ENCODE peak calls at places on chromosome 19, in four cellular contexts. One of them, this sample, is unnamed.
A peak's percentile ranks its signal among the peaks of the same experiment; 100 is the strongest.

GRCh38 chr19:16197188-16197621 is 506 bp upstream of the AP1M1 start:
- DNase-seq in SK-N-SH: no peak
- DNase-seq in HepG2: peak; percentile 61
- DNase-seq in HCT116: no peak
- DNase-seq in this sample: peak; percentile 92

GRCh38 chr19:50669319-50670101 is 20.3 kb downstream of the C19orf81 start:
- DNase-seq in SK-N-SH: peak; percentile 78
- DNase-seq in HCT116: no peak
- DNase-seq in HepG2: no peak
- DNase-seq in this sample: peak; percentile 15

GRCh38 chr19:3360494-3361383 is 5.6 kb upstream of the NFIC start:
- DNase-seq in SK-N-SH: peak; percentile 83
- DNase-seq in HCT116: no peak
- DNase-seq in HepG2: no peak
- DNase-seq in this sample: no peak

GRCh38 chr19:34985249-34986022 is 14.7 kb upstream of the GRAMD1A start:
- DNase-seq in SK-N-SH: no peak
- DNase-seq in HCT116: no peak
- DNase-seq in HepG2: no peak
- DNase-seq in this sample: peak; percentile 24

GRCh38 chr19:5012688-5013457 is 44.0 kb downstream of the KDM4B start:
- DNase-seq in SK-N-SH: no peak
- DNase-seq in HepG2: no peak
- DNase-seq in HCT116: no peak
- DNase-seq in this sample: no peak

GRCh38 chr19:58117841-58118575 is 20.0 kb upstream of the ZSCAN18 start:
- DNase-seq in SK-N-SH: peak; percentile 24
- DNase-seq in HepG2: no peak
- DNase-seq in HCT116: no peak
- DNase-seq in this sample: no peak

GRCh38 chr19:57192064-57192395 is 730 bp downstream of the ZNF264 start:
- DNase-seq in SK-N-SH: peak; percentile 33
- DNase-seq in HepG2: no peak
- DNase-seq in HCT116: no peak
- DNase-seq in this sample: peak; percentile 4

GRCh38 chr19:43527860-43528622 is 1.0 kb upstream of the ETHE1 start:
- DNase-seq in SK-N-SH: no peak
- DNase-seq in HepG2: no peak
- DNase-seq in HCT116: no peak
- DNase-seq in this sample: no peak

GRCh38 chr19:57317503-57317902 is 2.8 kb upstream of the ZNF543 start:
- DNase-seq in HCT116: no peak
- DNase-seq in SK-N-SH: peak; percentile 36
- DNase-seq in HepG2: no peak
- DNase-seq in this sample: no peak

GRCh38 chr19:4673216-4673615 is 3.1 kb upstream of the MYDGF start:
- DNase-seq in HepG2: no peak
- DNase-seq in HCT116: no peak
- DNase-seq in SK-N-SH: no peak
- DNase-seq in this sample: no peak

GRCh38 chr19:4922530-4923378 is 13.5 kb downstream of the UHRF1 start:
- DNase-seq in HCT116: no peak
- DNase-seq in SK-N-SH: no peak
- DNase-seq in HepG2: no peak
- DNase-seq in this sample: no peak

GRCh38 chr19:7533925-7534480 is 1.5 kb upstream of the PNPLA6 start:
- DNase-seq in SK-N-SH: peak; percentile 95
- DNase-seq in HepG2: peak; percentile 67
- DNase-seq in HCT116: peak; percentile 71
- DNase-seq in this sample: peak; percentile 85
- TF ChIP-seq RAD21 in SK-N-SH: no peak
- TF ChIP-seq RAD21 in HepG2: no peak
- TF ChIP-seq RAD21 in HCT116: no peak
- TF ChIP-seq RAD21 in this sample: no peak

DNA sequence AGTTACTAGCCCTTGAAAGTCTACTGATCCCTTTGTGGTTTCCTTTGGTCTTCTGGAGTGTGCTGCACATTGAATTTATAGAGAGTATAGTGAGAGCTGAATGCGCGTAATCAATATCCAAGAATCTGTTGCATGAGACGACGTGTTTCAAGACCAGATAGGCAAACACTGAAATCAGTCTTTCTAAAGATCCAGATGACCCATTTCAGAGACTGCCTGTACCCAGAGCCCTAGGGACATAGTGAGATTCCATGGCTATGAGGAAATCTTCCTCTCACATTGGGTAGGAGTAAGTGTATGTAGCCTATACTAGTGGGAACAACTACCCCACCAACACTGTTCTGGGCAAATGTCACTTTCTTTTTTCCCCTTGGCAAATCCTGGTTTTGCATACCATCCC is 48.6 kb downstream of the ARHGAP35 start:
- DNase-seq in HCT116: no peak
- DNase-seq in SK-N-SH: no peak
- DNase-seq in HepG2: no peak
- DNase-seq in this sample: no peak
- H2AFZ ChIP-seq in HCT116: no peak overlapping the region
- H2AFZ ChIP-seq in SK-N-SH: no peak overlapping the region
- H2AFZ ChIP-seq in HepG2: no peak overlapping the region
- H2AFZ ChIP-seq in this sample: no peak overlapping the region

GRCh38 chr19:1856698-1857603 is 6.4 kb downstream of the KLF16 start:
- DNase-seq in SK-N-SH: peak; percentile 54
- DNase-seq in HCT116: no peak
- DNase-seq in HepG2: peak; percentile 77
- DNase-seq in this sample: peak; percentile 70
- TF ChIP-seq RAD21 in SK-N-SH: no peak
- TF ChIP-seq RAD21 in HCT116: no peak
- TF ChIP-seq RAD21 in HepG2: peak; percentile 8
- TF ChIP-seq RAD21 in this sample: no peak

DNA sequence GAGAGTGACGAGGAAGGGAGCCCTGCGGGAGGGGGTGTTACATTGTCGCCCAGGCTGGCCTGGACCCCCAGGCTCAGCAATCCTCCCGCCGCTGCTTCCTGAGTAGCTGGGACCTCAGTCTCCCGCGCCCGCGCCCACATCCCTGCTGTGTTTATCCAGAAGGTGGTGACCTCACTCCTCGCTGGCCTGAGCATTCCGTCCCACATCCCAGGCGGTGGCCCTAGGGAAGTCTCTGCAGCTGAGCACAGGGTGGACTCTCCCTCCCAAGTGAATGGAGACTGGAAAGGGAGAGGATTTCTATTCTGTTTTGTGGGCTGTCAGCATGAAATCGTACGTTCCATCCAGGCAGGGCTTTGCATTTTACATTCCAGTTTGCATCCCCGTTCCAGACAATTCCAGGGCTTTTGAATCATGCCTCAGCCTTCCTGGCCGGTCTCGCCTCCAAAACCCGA is 401 bp upstream of the ZNF765 start:
- DNase-seq in HepG2: peak; percentile 48
- DNase-seq in SK-N-SH: peak; percentile 70
- DNase-seq in HCT116: no peak
- DNase-seq in this sample: peak; percentile 61
- H2AFZ ChIP-seq in HepG2: no peak overlapping the region
- H2AFZ ChIP-seq in SK-N-SH: peak overlapping the region; percentile 99
- H2AFZ ChIP-seq in HCT116: no peak overlapping the region
- H2AFZ ChIP-seq in this sample: peak overlapping the region; percentile 86

GRCh38 chr19:32416749-32417469 is 11.3 kb downstream of the DPY19L3 start:
- DNase-seq in HCT116: no peak
- DNase-seq in SK-N-SH: no peak
- DNase-seq in HepG2: no peak
- DNase-seq in this sample: peak; percentile 34
- TF ChIP-seq RAD21 in HCT116: no peak
- TF ChIP-seq RAD21 in SK-N-SH: no peak
- TF ChIP-seq RAD21 in HepG2: no peak
- TF ChIP-seq RAD21 in this sample: no peak

DNA sequence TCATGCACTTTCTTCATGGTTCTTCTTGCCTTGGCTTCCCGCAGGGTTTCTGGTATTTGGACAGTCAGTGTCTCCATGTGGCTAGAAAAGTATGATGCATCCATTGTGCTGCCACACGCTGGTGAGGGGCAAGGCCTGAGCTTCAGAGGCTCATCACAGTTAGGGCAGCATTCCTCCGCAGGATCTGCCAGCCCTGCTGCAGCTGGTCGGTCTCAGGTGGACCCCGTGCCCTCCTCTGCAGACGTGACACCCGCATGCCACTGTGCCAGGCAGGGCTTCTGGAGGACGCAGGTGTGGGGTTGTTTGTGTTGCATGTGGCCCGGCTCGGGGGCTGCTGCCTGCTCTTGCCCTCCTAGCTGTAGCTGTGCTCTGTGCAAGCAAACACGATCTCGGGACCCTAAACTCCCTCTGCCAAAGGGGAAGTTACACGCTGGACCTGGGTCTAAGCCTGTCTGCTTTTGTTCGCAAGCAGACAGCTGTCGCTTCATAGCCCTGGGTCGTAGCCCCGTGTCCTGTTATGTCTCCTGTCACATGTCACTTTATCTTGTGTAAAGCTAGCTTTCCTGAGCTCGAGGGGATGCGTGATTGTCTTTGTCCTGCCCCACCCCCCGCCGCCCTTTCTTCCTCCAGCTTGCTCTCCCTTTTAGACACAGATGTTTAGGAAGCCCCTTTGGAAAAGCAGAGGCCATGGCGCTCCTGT is 45.3 kb downstream of the SLC7A9 start:
- DNase-seq in HCT116: no peak
- DNase-seq in HepG2: no peak
- DNase-seq in SK-N-SH: peak; percentile 59
- DNase-seq in this sample: no peak
- H2AFZ ChIP-seq in HCT116: no peak overlapping the region
- H2AFZ ChIP-seq in HepG2: no peak overlapping the region
- H2AFZ ChIP-seq in SK-N-SH: no peak overlapping the region
- H2AFZ ChIP-seq in this sample: peak overlapping the region; percentile 56

DNA sequence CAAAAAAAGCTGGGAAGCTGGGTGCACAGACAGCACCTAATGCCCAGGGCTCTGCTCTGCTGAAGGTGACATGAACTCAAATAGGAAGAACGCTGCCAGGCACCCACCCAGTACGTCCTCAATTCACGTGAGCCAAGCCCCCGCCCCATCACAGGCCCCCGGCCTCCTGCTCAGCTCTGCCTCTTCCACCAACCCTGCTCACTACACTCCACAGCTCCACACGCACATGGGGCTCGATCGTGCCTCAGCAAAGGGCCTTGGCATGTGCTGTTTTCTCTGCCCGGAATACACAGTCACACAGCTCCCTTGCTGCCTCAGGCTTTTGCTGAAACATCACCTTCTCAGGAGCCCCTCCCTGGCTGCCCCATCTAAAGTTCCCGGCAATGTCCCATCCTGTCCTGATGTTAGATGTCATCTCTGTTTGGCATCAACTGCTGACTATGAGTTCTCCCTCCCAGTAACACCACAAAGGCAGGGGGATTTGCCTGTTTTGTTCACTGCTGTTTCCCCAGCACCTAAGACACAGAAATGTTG is 2.3 kb downstream of the ATP13A1 start:
- DNase-seq in HepG2: no peak
- DNase-seq in SK-N-SH: no peak
- DNase-seq in HCT116: no peak
- DNase-seq in this sample: no peak
- TF ChIP-seq RAD21 in HepG2: no peak
- TF ChIP-seq RAD21 in SK-N-SH: no peak
- TF ChIP-seq RAD21 in HCT116: no peak
- TF ChIP-seq RAD21 in this sample: no peak

GRCh38 chr19:54534156-54534555 is 31.5 kb downstream of the LAIR2 start:
- DNase-seq in HepG2: no peak
- DNase-seq in HCT116: no peak
- DNase-seq in SK-N-SH: no peak
- DNase-seq in this sample: no peak

GRCh38 chr19:54533476-54533875 is 30.8 kb downstream of the LAIR2 start:
- DNase-seq in SK-N-SH: no peak
- DNase-seq in HCT116: no peak
- DNase-seq in HepG2: no peak
- DNase-seq in this sample: no peak

GRCh38 chr19:54532528-54532927 is 29.9 kb downstream of the LAIR2 start:
- DNase-seq in HCT116: no peak
- DNase-seq in HepG2: no peak
- DNase-seq in SK-N-SH: no peak
- DNase-seq in this sample: no peak

GRCh38 chr19:54526972-54527371 is 24.3 kb downstream of the LAIR2 start:
- DNase-seq in HepG2: no peak
- DNase-seq in HCT116: no peak
- DNase-seq in SK-N-SH: no peak
- DNase-seq in this sample: no peak

GRCh38 chr19:54530866-54531265 is 28.2 kb downstream of the LAIR2 start:
- DNase-seq in SK-N-SH: no peak
- DNase-seq in HCT116: no peak
- DNase-seq in HepG2: no peak
- DNase-seq in this sample: no peak
- H2AFZ ChIP-seq in SK-N-SH: no peak overlapping the region
- H2AFZ ChIP-seq in HCT116: no peak overlapping the region
- H2AFZ ChIP-seq in HepG2: no peak overlapping the region
- H2AFZ ChIP-seq in this sample: no peak overlapping the region

GRCh38 chr19:29292146-29292545 is 79.2 kb upstream of the UQCRFS1 start:
- DNase-seq in HepG2: no peak
- DNase-seq in HCT116: no peak
- DNase-seq in SK-N-SH: no peak
- DNase-seq in this sample: no peak
- TF ChIP-seq RAD21 in HepG2: no peak
- TF ChIP-seq RAD21 in HCT116: no peak
- TF ChIP-seq RAD21 in SK-N-SH: no peak
- TF ChIP-seq RAD21 in this sample: no peak

This sample was measured in IMR-90.